ENCODE peak calls at places on chromosomes 4 and X, in five cellular contexts. D is stimulated activated CD4-positive, alpha-beta T cell treated with anti-CD3 and anti-CD28 coated beads, TNF-alpha, amount 100 ng/mL, for 1 hour; N is SHP77 treated with DMSO at 0.1 percent for 48 hours; Z is NCI-H226; M is mesendoderm. E is an unnamed sample.

GRCh38 chrX:44705817-44706551 is 137.8 kb upstream of the DUSP21 start:
- DNase-seq in Z (peak), D (no peak), M (peak), N (no peak), E (no peak)

GRCh38 chr4:127501103-127501502 is 131.7 kb upstream of the INTU start:
- DNase-seq in M (no peak), N (no peak), Z (no peak), D (no peak), E (no peak)

GRCh38 chr4:73896416-73896815 is 27.2 kb downstream of the CXCL1 start:
- DNase-seq in Z (no peak), M (no peak), N (no peak), D (no peak), E (no peak)

GRCh38 chrX:136906921-136907510 is 26.5 kb upstream of the RBMX start:
- DNase-seq in M (no peak), D (no peak), N (no peak), Z (no peak), E (no peak)

GRCh38 chr4:1462768-1463075 is 56.5 kb upstream of the NKX1-1 start:
- DNase-seq in N (no peak), M (no peak), D (no peak), Z (no peak), E (no peak)

GRCh38 chr4:10162341-10163000 is 45.9 kb upstream of the WDR1 start:
- DNase-seq in M (no peak), N (no peak), D (no peak), Z (no peak), E (no peak)

GRCh38 chr4:9898596-9899345 is 117.3 kb downstream of the DRD5 start:
- DNase-seq in M (peak), N (no peak), D (no peak), Z (no peak), E (peak)

GRCh38 chr4:86633854-86634253 is 39.7 kb downstream of the PTPN13 start:
- DNase-seq in Z (no peak), N (no peak), M (no peak), D (no peak), E (no peak)

E was measured in A673.